ENCODE peak calls at places on chromosomes 2 and 18, in five cellular contexts. One of them, this sample, is unnamed.

GRCh38 chr18:7452331-7452730 is 114.8 kb upstream of the PTPRM start:
- DNase-seq in skeletal muscle cell: no peak
- DNase-seq in ELR: peak; percentile 50
- DNase-seq in HCT116: peak; percentile 1
- DNase-seq in T-helper 1 cell: no peak
- DNase-seq in this sample: peak; percentile 58

GRCh38 chr2:218671077-218671653 is 637 bp downstream of the RNF25 start:
- DNase-seq in skeletal muscle cell: no peak
- DNase-seq in ELR: peak; percentile 67
- DNase-seq in HCT116: no peak
- DNase-seq in T-helper 1 cell: no peak
- DNase-seq in this sample: no peak

GRCh38 chr18:42183746-42184145 is 228.7 kb downstream of the PIK3C3 start:
- DNase-seq in skeletal muscle cell: peak; percentile 53
- DNase-seq in ELR: peak; percentile 74
- DNase-seq in HCT116: no peak
- DNase-seq in T-helper 1 cell: no peak
- DNase-seq in this sample: no peak

GRCh38 chr18:55856679-55857078 is 268.7 kb upstream of the TCF4 start:
- DNase-seq in skeletal muscle cell: no peak
- DNase-seq in ELR: no peak
- DNase-seq in HCT116: no peak
- DNase-seq in T-helper 1 cell: no peak
- DNase-seq in this sample: no peak

GRCh38 chr2:11669454-11670291 is at the start of gene NTSR2:
- DNase-seq in skeletal muscle cell: peak; percentile 24
- DNase-seq in ELR: peak; percentile 21
- DNase-seq in HCT116: no peak
- DNase-seq in T-helper 1 cell: no peak
- DNase-seq in this sample: peak; percentile 48

GRCh38 chr2:215423234-215423633 is 12.6 kb downstream of the FN1 start:
- DNase-seq in skeletal muscle cell: no peak
- DNase-seq in ELR: no peak
- DNase-seq in HCT116: no peak
- DNase-seq in T-helper 1 cell: no peak
- DNase-seq in this sample: no peak

GRCh38 chr2:102615620-102616436 is 3.5 kb upstream of the SLC9A2 start:
- DNase-seq in skeletal muscle cell: no peak
- DNase-seq in ELR: peak; percentile 71
- DNase-seq in HCT116: peak; percentile 35
- DNase-seq in T-helper 1 cell: no peak
- DNase-seq in this sample: peak; percentile 74

GRCh38 chr18:69813559-69813958 is 134.1 kb downstream of the CD226 start:
- DNase-seq in skeletal muscle cell: no peak
- DNase-seq in ELR: no peak
- DNase-seq in HCT116: no peak
- DNase-seq in T-helper 1 cell: no peak
- DNase-seq in this sample: no peak

GRCh38 chr2:100105678-100106054 is 36.7 kb downstream of the AFF3 start:
- DNase-seq in skeletal muscle cell: no peak
- DNase-seq in ELR: peak; percentile 34
- DNase-seq in HCT116: no peak
- DNase-seq in T-helper 1 cell: no peak
- DNase-seq in this sample: peak; percentile 22

GRCh38 chr2:196170202-196170680 is 1.1 kb downstream of the STK17B start:
- DNase-seq in skeletal muscle cell: no peak
- DNase-seq in ELR: peak; percentile 75
- DNase-seq in HCT116: no peak
- DNase-seq in T-helper 1 cell: no peak
- DNase-seq in this sample: no peak

GRCh38 chr18:61731169-61731568 is 161.6 kb downstream of the RNF152 start:
- DNase-seq in skeletal muscle cell: no peak
- DNase-seq in ELR: no peak
- DNase-seq in HCT116: no peak
- DNase-seq in T-helper 1 cell: no peak
- DNase-seq in this sample: no peak

GRCh38 chr18:33802955-33803354 is 224.9 kb downstream of the ASXL3 start:
- DNase-seq in skeletal muscle cell: no peak
- DNase-seq in ELR: no peak
- DNase-seq in HCT116: no peak
- DNase-seq in T-helper 1 cell: no peak
- DNase-seq in this sample: no peak

GRCh38 chr18:58970943-58971799 is 106.5 kb downstream of the ZNF532 start:
- DNase-seq in skeletal muscle cell: no peak
- DNase-seq in ELR: no peak
- DNase-seq in HCT116: no peak
- DNase-seq in T-helper 1 cell: no peak
- DNase-seq in this sample: no peak

GRCh38 chr2:86703704-86704370 is 16.3 kb upstream of the RMND5A start:
- DNase-seq in skeletal muscle cell: peak; percentile 17
- DNase-seq in ELR: peak; percentile 96
- DNase-seq in HCT116: peak; percentile 83
- DNase-seq in T-helper 1 cell: no peak
- DNase-seq in this sample: no peak

GRCh38 chr18:22088976-22089375 is 80.4 kb upstream of the GATA6 start:
- DNase-seq in skeletal muscle cell: no peak
- DNase-seq in ELR: no peak
- DNase-seq in HCT116: no peak
- DNase-seq in T-helper 1 cell: no peak
- DNase-seq in this sample: no peak

GRCh38 chr2:190188289-190188688 is 125.8 kb upstream of the MSTN start:
- DNase-seq in skeletal muscle cell: no peak
- DNase-seq in ELR: no peak
- DNase-seq in HCT116: no peak
- DNase-seq in T-helper 1 cell: no peak
- DNase-seq in this sample: no peak

GRCh38 chr2:39631715-39632114 is 34.0 kb upstream of the TMEM178A start:
- DNase-seq in skeletal muscle cell: peak; percentile 93
- DNase-seq in ELR: peak; percentile 96
- DNase-seq in HCT116: no peak
- DNase-seq in T-helper 1 cell: no peak
- DNase-seq in this sample: no peak

GRCh38 chr2:147214900-147215299 is 629.9 kb upstream of the ACVR2A start:
- DNase-seq in skeletal muscle cell: no peak
- DNase-seq in ELR: no peak
- DNase-seq in HCT116: no peak
- DNase-seq in T-helper 1 cell: no peak
- DNase-seq in this sample: no peak

GRCh38 chr18:2486426-2486825 is 84.9 kb downstream of the METTL4 start:
- DNase-seq in skeletal muscle cell: no peak
- DNase-seq in ELR: no peak
- DNase-seq in HCT116: no peak
- DNase-seq in T-helper 1 cell: no peak
- DNase-seq in this sample: no peak

GRCh38 chr2:233593201-233593600 is 24.2 kb upstream of the UGT1A8 start:
- DNase-seq in skeletal muscle cell: no peak
- DNase-seq in ELR: no peak
- DNase-seq in HCT116: no peak
- DNase-seq in T-helper 1 cell: no peak
- DNase-seq in this sample: no peak

GRCh38 chr2:67560818-67561221 is 163.7 kb downstream of the ETAA1 start:
- DNase-seq in skeletal muscle cell: no peak
- DNase-seq in ELR: no peak
- DNase-seq in HCT116: no peak
- DNase-seq in T-helper 1 cell: no peak
- DNase-seq in this sample: no peak

GRCh38 chr2:131104487-131105155 is 515 bp upstream of the PLEKHB2 start:
- DNase-seq in skeletal muscle cell: peak; percentile 20
- DNase-seq in ELR: peak; percentile 89
- DNase-seq in HCT116: peak; percentile 84
- DNase-seq in T-helper 1 cell: peak; percentile 20
- DNase-seq in this sample: no peak

GRCh38 chr18:48924621-48925601 is 25.9 kb downstream of the SMAD7 start:
- DNase-seq in skeletal muscle cell: no peak
- DNase-seq in ELR: peak; percentile 33
- DNase-seq in HCT116: no peak
- DNase-seq in T-helper 1 cell: no peak
- DNase-seq in this sample: no peak

GRCh38 chr2:54629914-54630609 is 93.4 kb upstream of the EML6 start:
- DNase-seq in skeletal muscle cell: no peak
- DNase-seq in ELR: peak; percentile 79
- DNase-seq in HCT116: no peak
- DNase-seq in T-helper 1 cell: no peak
- DNase-seq in this sample: no peak

GRCh38 chr18:22322251-22322691 is 95.4 kb downstream of the CTAGE1 start:
- DNase-seq in skeletal muscle cell: no peak
- DNase-seq in ELR: no peak
- DNase-seq in HCT116: no peak
- DNase-seq in T-helper 1 cell: no peak
- DNase-seq in this sample: no peak

GRCh38 chr2:226800941-226801784 is 1.5 kb upstream of the IRS1 start:
- DNase-seq in skeletal muscle cell: no peak
- DNase-seq in ELR: peak; percentile 78
- DNase-seq in HCT116: no peak
- DNase-seq in T-helper 1 cell: no peak
- DNase-seq in this sample: peak; percentile 95

GRCh38 chr2:109065335-109065734 is 63.7 kb upstream of the SH3RF3 start:
- DNase-seq in skeletal muscle cell: no peak
- DNase-seq in ELR: no peak
- DNase-seq in HCT116: no peak
- DNase-seq in T-helper 1 cell: no peak
- DNase-seq in this sample: no peak

GRCh38 chr18:35467624-35468016 is 30.1 kb downstream of the INO80C start:
- DNase-seq in skeletal muscle cell: no peak
- DNase-seq in ELR: no peak
- DNase-seq in HCT116: no peak
- DNase-seq in T-helper 1 cell: no peak
- DNase-seq in this sample: no peak

GRCh38 chr2:55995206-55995605 is 71.6 kb upstream of the EFEMP1 start:
- DNase-seq in skeletal muscle cell: no peak
- DNase-seq in ELR: no peak
- DNase-seq in HCT116: no peak
- DNase-seq in T-helper 1 cell: no peak
- DNase-seq in this sample: no peak

GRCh38 chr18:58896268-58896667 is 31.6 kb downstream of the ZNF532 start:
- DNase-seq in skeletal muscle cell: no peak
- DNase-seq in ELR: no peak
- DNase-seq in HCT116: no peak
- DNase-seq in T-helper 1 cell: no peak
- DNase-seq in this sample: peak; percentile 41

GRCh38 chr2:206635016-206635415 is 7.3 kb upstream of the FAM237A start:
- DNase-seq in skeletal muscle cell: no peak
- DNase-seq in ELR: no peak
- DNase-seq in HCT116: no peak
- DNase-seq in T-helper 1 cell: no peak
- DNase-seq in this sample: no peak

GRCh38 chr2:121868652-121869051 is 113.2 kb downstream of the TSN start:
- DNase-seq in skeletal muscle cell: no peak
- DNase-seq in ELR: no peak
- DNase-seq in HCT116: no peak
- DNase-seq in T-helper 1 cell: no peak
- DNase-seq in this sample: no peak

GRCh38 chr2:18754286-18754685 is 164.9 kb upstream of the NT5C1B start:
- DNase-seq in skeletal muscle cell: no peak
- DNase-seq in ELR: no peak
- DNase-seq in HCT116: no peak
- DNase-seq in T-helper 1 cell: no peak
- DNase-seq in this sample: no peak

GRCh38 chr2:32008811-32009478 is 1.9 kb downstream of the MEMO1 start:
- DNase-seq in skeletal muscle cell: peak; percentile 8
- DNase-seq in ELR: peak; percentile 50
- DNase-seq in HCT116: no peak
- DNase-seq in T-helper 1 cell: no peak
- DNase-seq in this sample: no peak

GRCh38 chr18:40832362-40832761 is 1122.7 kb upstream of the PIK3C3 start:
- DNase-seq in skeletal muscle cell: peak; percentile 11
- DNase-seq in ELR: no peak
- DNase-seq in HCT116: no peak
- DNase-seq in T-helper 1 cell: no peak
- DNase-seq in this sample: no peak

GRCh38 chr18:36519358-36519757 is 221.8 kb downstream of the FHOD3 start:
- DNase-seq in skeletal muscle cell: peak; percentile 4
- DNase-seq in ELR: peak; percentile 73
- DNase-seq in HCT116: no peak
- DNase-seq in T-helper 1 cell: no peak
- DNase-seq in this sample: no peak

GRCh38 chr2:54239427-54239826 is 16.6 kb downstream of the TSPYL6 start:
- DNase-seq in skeletal muscle cell: peak; percentile 92
- DNase-seq in ELR: peak; percentile 79
- DNase-seq in HCT116: no peak
- DNase-seq in T-helper 1 cell: no peak
- DNase-seq in this sample: no peak

GRCh38 chr2:119433636-119434327 is 2.1 kb downstream of the TMEM37 start:
- DNase-seq in skeletal muscle cell: no peak
- DNase-seq in ELR: no peak
- DNase-seq in HCT116: no peak
- DNase-seq in T-helper 1 cell: no peak
- DNase-seq in this sample: no peak

This sample was measured in glutamatergic neuron.